ENCODE peak calls at places on chromosomes 13 and 19, in four cellular contexts. R is astrocyte, P is lower lobe of right lung, A is suprapubic skin. V is an unnamed sample.

GRCh38 chr19:5313307-5313706 is 27.3 kb downstream of the PTPRS start:
- DNase-seq in R (no peak), A (no peak), P (no peak), V (no peak)

GRCh38 chr13:45412274-45413049 is 5.7 kb downstream of the SLC25A30 start:
- DNase-seq in P (no peak), R (no peak), A (no peak), V (no peak)

GRCh38 chr13:67120872-67121531 is 109.1 kb downstream of the PCDH9 start:
- DNase-seq in A (no peak), P (no peak), R (peak; percentile 35), V (peak; percentile 64)

GRCh38 chr19:10602330-10603083 is 15.4 kb upstream of the AP1M2 start:
- DNase-seq in A (peak; percentile 89), P (peak; percentile 88), R (no peak), V (no peak)

GRCh38 chr19:3670796-3671679 is 29.2 kb downstream of the PIP5K1C start:
- DNase-seq in R (peak; percentile 54), P (peak; percentile 69), A (peak; percentile 80), V (no peak)

GRCh38 chr19:31838163-31838798 is 489.0 kb upstream of the TSHZ3 start:
- DNase-seq in R (peak; percentile 4), A (no peak), P (no peak), V (no peak)

GRCh38 chr13:57633141-57633949 is 1.8 kb downstream of the PCDH17 start:
- DNase-seq in P (peak; percentile 62), R (peak; percentile 29), A (peak; percentile 56), V (no peak)

GRCh38 chr19:9917322-9917721 is 19.0 kb downstream of the OLFM2 start:
- DNase-seq in R (no peak), A (no peak), P (no peak), V (no peak)

GRCh38 chr19:36258028-36258875 is 43.3 kb downstream of the ZNF146 start:
- DNase-seq in A (no peak), R (no peak), P (no peak), V (no peak)

GRCh38 chr13:77239312-77239711 is 87.6 kb downstream of the MYCBP2 start:
- DNase-seq in A (no peak), R (peak; percentile 4), P (no peak), V (no peak)

GRCh38 chr13:82467626-82468025 is 1414.6 kb downstream of the SLITRK1 start:
- DNase-seq in A (no peak), R (no peak), P (no peak), V (peak; percentile 25)

GRCh38 chr13:97435794-97436193 is 1.8 kb downstream of the RAP2A start:
- DNase-seq in R (no peak), A (no peak), P (no peak), V (no peak)

GRCh38 chr19:39247701-39248664 is 673 bp downstream of the IFNL4 start:
- DNase-seq in A (no peak), P (no peak), R (no peak), V (no peak)

GRCh38 chr19:54297759-54298305 is 15.1 kb downstream of the LILRA5 start:
- DNase-seq in A (no peak), P (no peak), R (no peak), V (no peak)

GRCh38 chr19:57359300-57359699 is 4.1 kb upstream of the TRAPPC2B start:
- DNase-seq in P (no peak), A (no peak), R (no peak), V (no peak)

GRCh38 chr13:95659500-95659899 is 15.0 kb upstream of the DZIP1 start:
- DNase-seq in R (no peak), P (no peak), A (no peak), V (no peak)

GRCh38 chr19:24048261-24048660 is 38.7 kb upstream of the ZNF254 start:
- DNase-seq in P (no peak), R (no peak), A (no peak), V (no peak)

GRCh38 chr13:109785892-109786450 is 412 bp downstream of the IRS2 start:
- DNase-seq in P (peak; percentile 61), A (no peak), R (no peak), V (no peak)

GRCh38 chr13:114110091-114110829 is 22.2 kb downstream of the RASA3 start:
- DNase-seq in P (peak; percentile 78), A (peak; percentile 76), R (no peak), V (no peak)

GRCh38 chr13:50124536-50125305 is 109.5 kb downstream of the KCNRG start:
- DNase-seq in R (peak; percentile 95), P (peak; percentile 98), A (peak; percentile 98), V (peak; percentile 66)

GRCh38 chr19:4910594-4911273 is 1.4 kb downstream of the UHRF1 start:
- DNase-seq in P (no peak), A (no peak), R (peak; percentile 76), V (peak; percentile 42)

GRCh38 chr19:12574036-12574435 is 22.8 kb upstream of the ZNF564 start:
- DNase-seq in R (no peak), A (no peak), P (no peak), V (no peak)

GRCh38 chr13:94656766-94657165 is 55.1 kb downstream of the GPR180 start:
- DNase-seq in P (no peak), A (no peak), R (peak; percentile 95), V (peak; percentile 96)

GRCh38 chr19:12922959-12923358 is 3.9 kb upstream of the SYCE2 start:
- DNase-seq in A (no peak), P (no peak), R (no peak), V (no peak)

GRCh38 chr13:75481176-75482069 is 546 bp downstream of the TBC1D4 start:
- DNase-seq in R (no peak), P (peak; percentile 58), A (peak; percentile 75), V (peak; percentile 56)

GRCh38 chr19:18775586-18776287 is 15.4 kb downstream of the COMP start:
- DNase-seq in A (no peak), R (peak; percentile 31), P (no peak), V (no peak)

GRCh38 chr19:18774107-18774506 is 17.0 kb downstream of the COMP start:
- DNase-seq in P (no peak), A (no peak), R (no peak), V (no peak)

GRCh38 chr19:18776288-18776594 is 14.9 kb downstream of the COMP start:
- DNase-seq in A (no peak), P (no peak), R (peak; percentile 47), V (no peak)

GRCh38 chr19:18773682-18774081 is 17.4 kb downstream of the COMP start:
- DNase-seq in P (no peak), A (no peak), R (no peak), V (no peak)

DNA sequence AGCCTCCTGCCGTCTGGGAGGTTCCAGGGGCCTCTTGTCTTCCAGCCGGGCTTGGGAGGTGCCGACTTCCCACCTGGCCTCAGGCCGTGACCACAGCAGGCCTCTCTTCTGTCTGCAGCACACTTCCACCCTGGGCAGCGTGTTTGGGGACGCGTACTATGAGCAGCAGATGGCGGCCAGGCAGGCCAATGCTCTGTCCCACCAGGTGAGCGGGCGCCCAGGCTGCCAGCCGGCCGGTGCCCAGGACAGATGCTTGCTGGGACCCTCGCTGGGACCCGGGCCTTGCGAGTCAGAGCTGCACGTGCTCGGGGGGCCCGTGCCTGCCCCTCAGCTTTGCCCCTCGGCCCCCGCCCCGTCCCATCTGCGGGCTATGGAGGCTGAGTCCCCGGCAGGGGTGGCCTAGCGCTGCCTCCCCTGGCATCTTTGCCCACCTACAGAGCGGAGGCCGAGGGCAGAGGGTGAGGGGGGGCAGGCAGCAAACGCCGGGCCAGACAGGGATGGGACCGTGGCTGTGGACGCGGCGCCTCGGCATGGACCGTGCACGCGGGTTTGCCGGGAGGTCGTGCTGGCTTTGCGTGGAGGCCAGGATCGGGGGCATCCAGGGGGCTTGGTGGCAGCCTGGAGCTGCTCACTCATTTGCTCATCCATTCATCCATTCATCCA is 16.2 kb downstream of the COMP start:
- DNase-seq in P (no peak), R (no peak), A (no peak), V (no peak)
- H3K27me3 ChIP-seq in P (no peaks in the 10 kb centered on the region), R (peaks cover 6% of the 10 kb centered on the region), A (no peaks in the 10 kb centered on the region), V (peaks cover 54% of the 10 kb centered on the region)

DNA sequence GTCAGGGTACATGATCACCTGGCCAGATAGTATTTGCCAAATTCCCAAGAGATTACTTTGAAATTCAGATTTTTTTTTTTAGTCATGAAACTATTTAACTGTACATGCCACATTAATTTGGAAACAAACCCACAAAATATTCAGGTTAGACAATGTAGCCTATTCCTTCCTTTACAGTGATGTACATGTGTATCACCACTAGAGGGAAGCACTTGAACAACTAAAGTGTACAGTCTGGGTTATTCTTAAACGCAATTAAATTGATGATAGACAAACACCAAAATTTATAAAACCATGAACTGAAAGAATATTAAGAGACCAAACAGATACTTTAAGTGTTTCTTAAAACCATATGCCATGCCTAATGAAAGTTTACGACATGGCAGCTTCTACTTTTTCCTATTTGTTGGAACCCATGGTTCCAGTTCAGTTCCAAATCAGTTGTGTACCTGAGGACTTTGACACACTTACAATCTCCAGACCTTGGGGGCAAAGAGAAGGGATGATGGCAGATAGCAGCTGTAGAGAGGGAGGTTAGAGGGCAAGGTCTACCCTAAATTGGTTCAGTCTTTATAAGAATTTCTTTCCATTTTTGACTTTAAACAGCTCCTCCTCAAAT is 52.8 kb downstream of the TNFSF13B start:
- DNase-seq in A (no peak), R (peak; percentile 13), P (no peak), V (peak; percentile 13)
- H3K27me3 ChIP-seq in A (no peaks in the 10 kb centered on the region), R (peaks cover 4% of the 10 kb centered on the region), P (no peaks in the 10 kb centered on the region), V (no peaks in the 10 kb centered on the region)

GRCh38 chr13:80871481-80871880 is 530.6 kb upstream of the SPRY2 start:
- DNase-seq in P (no peak), R (peak; percentile 59), A (no peak), V (peak; percentile 11)

GRCh38 chr13:80877209-80877943 is 536.5 kb upstream of the SPRY2 start:
- DNase-seq in R (no peak), P (no peak), A (no peak), V (no peak)

GRCh38 chr13:80870186-80870585 is 529.3 kb upstream of the SPRY2 start:
- DNase-seq in P (no peak), A (no peak), R (no peak), V (peak; percentile 59)

GRCh38 chr13:80877944-80878241 is 537.0 kb upstream of the SPRY2 start:
- DNase-seq in P (no peak), R (no peak), A (no peak), V (no peak)

GRCh38 chr13:80873589-80873988 is 532.7 kb upstream of the SPRY2 start:
- DNase-seq in R (no peak), P (no peak), A (no peak), V (no peak)
- H3K27me3 ChIP-seq in R (no peaks in the 10 kb centered on the region), P (no peaks in the 10 kb centered on the region), A (no peaks in the 10 kb centered on the region), V (no peaks in the 10 kb centered on the region)

DNA sequence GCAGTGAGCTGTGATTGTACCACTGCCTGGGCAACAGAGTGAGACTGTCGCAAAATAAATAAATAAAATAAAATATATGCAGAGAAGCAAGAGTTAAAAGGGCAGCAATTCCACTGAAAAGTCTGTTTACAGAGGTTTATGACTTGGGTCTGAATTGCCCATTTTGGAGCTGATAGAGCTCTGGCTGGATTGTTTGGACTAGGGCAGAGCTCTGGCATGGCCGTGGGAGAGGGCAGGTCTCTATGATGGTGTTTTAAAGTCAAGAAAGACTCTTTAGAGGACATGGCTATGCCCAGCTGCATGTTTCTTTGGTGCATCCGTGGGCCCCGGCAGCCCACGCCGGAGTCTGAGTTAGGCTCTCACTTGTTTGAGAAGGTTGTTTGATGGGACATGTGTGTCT is 64.6 kb upstream of the C1QTNF9 start:
- DNase-seq in R (no peak), P (no peak), A (no peak), V (no peak)
- H3K27me3 ChIP-seq in R (no peaks in the 10 kb centered on the region), P (no peaks in the 10 kb centered on the region), A (no peaks in the 10 kb centered on the region), V (no peaks in the 10 kb centered on the region)

V was measured in foreskin keratinocyte.